ENCODE peak calls at places on chromosomes 12 and 14, in nine cellular contexts. Y is thoracic aorta, W is PC-3, D is spleen, U is kidney, G is ascending aorta, B is body of pancreas, M is GM23248, I is fibroblast of lung. N is an unnamed sample.
A peak's percentile ranks its signal among the peaks of the same experiment; 100 is the strongest.

GRCh38 chr14:90797451-90797850 is 18.8 kb downstream of the TTC7B start:
- DNase-seq in B (no peak), U (no peak), W (no peak), D (no peak), Y (no peak), M (no peak), G (no peak), I (no peak), N (no peak)

GRCh38 chr12:128644664-128645296 is 179.0 kb downstream of the SLC15A4 start:
- DNase-seq in B (peak; percentile 41), W (peak; percentile 45), G (no peak), Y (no peak), M (no peak), I (no peak), U (no peak), D (no peak), N (no peak)

GRCh38 chr12:25436206-25436912 is 116.7 kb downstream of the LMNTD1 start:
- DNase-seq in D (no peak), M (peak; percentile 88), G (no peak), B (peak; percentile 38), Y (no peak), U (no peak), I (peak; percentile 72), W (peak; percentile 84), N (peak; percentile 48)

GRCh38 chr14:63573579-63573978 is 30.4 kb upstream of the PPP2R5E start:
- DNase-seq in G (no peak), Y (no peak), D (no peak), I (peak; percentile 59), U (no peak), W (peak; percentile 11), M (peak; percentile 23), B (no peak), N (no peak)

GRCh38 chr14:81437226-81437625 is 37.1 kb upstream of the STON2 start:
- DNase-seq in M (no peak), G (no peak), U (no peak), D (no peak), Y (no peak), I (no peak), B (no peak), W (no peak), N (no peak)

GRCh38 chr14:91158091-91158790 is 44.4 kb downstream of the DGLUCY start:
- DNase-seq in B (peak; percentile 77), I (no peak), D (no peak), G (no peak), W (no peak), Y (no peak), M (no peak), U (peak; percentile 2), N (no peak)

GRCh38 chr12:93061414-93062099 is 132.5 kb upstream of the EEA1 start:
- DNase-seq in W (no peak), B (no peak), M (peak; percentile 9), G (peak; percentile 63), I (no peak), D (no peak), Y (peak; percentile 6), U (no peak), N (peak; percentile 91)

GRCh38 chr12:109981311-109981710 is 14.9 kb downstream of the GIT2 start:
- DNase-seq in B (no peak), M (no peak), Y (no peak), U (no peak), W (no peak), I (no peak), G (no peak), D (no peak), N (no peak)

GRCh38 chr14:95078841-95079240 is 78.5 kb downstream of the DICER1 start:
- DNase-seq in W (no peak), M (no peak), I (no peak), B (no peak), D (no peak), G (no peak), U (no peak), Y (no peak), N (no peak)

GRCh38 chr12:6701078-6701768 is 608 bp upstream of the PIANP start:
- DNase-seq in U (no peak), I (no peak), W (no peak), G (no peak), M (no peak), Y (no peak), B (no peak), D (peak; percentile 38), N (no peak)

GRCh38 chr14:89493406-89493805 is 76.4 kb upstream of the FOXN3 start:
- DNase-seq in W (no peak), M (no peak), I (no peak), Y (no peak), G (no peak), D (no peak), B (no peak), U (no peak), N (no peak)

GRCh38 chr14:97129639-97130038 is 332.5 kb downstream of the VRK1 start:
- DNase-seq in W (no peak), B (no peak), M (no peak), D (no peak), G (no peak), U (no peak), I (no peak), Y (no peak), N (no peak)

GRCh38 chr12:100574262-100575074 is 984 bp downstream of the GAS2L3 start:
- DNase-seq in W (peak; percentile 35), U (no peak), G (no peak), B (no peak), Y (no peak), I (peak; percentile 48), M (peak; percentile 51), D (no peak), N (peak; percentile 27)

GRCh38 chr12:12704593-12705230 is 8.7 kb upstream of the GPR19 start:
- DNase-seq in Y (no peak), G (peak; percentile 80), W (peak; percentile 89), M (peak; percentile 97), D (no peak), I (peak; percentile 92), B (peak; percentile 79), U (no peak), N (peak; percentile 22)

GRCh38 chr14:72064501-72064900 is 132.3 kb downstream of the RGS6 start:
- DNase-seq in G (no peak), D (no peak), B (no peak), M (no peak), I (no peak), W (no peak), Y (no peak), U (no peak), N (no peak)

GRCh38 chr12:111720457-111720856 is 34.6 kb downstream of the ACAD10 start:
- DNase-seq in D (no peak), M (no peak), B (no peak), Y (no peak), W (no peak), U (no peak), G (no peak), I (no peak), N (no peak)

GRCh38 chr12:22481557-22482104 is 62.7 kb downstream of the C2CD5 start:
- DNase-seq in W (no peak), U (no peak), Y (no peak), I (no peak), B (no peak), G (no peak), D (no peak), M (no peak), N (no peak)

GRCh38 chr14:65080954-65081747 is 21.2 kb downstream of the MAX start:
- DNase-seq in M (no peak), B (no peak), D (no peak), U (no peak), W (no peak), Y (no peak), I (no peak), G (no peak), N (no peak)
- H3K4me1 ChIP-seq in M (peaks cover 8% of the 10 kb centered on the region), B (peaks cover 13% of the 10 kb centered on the region), D (peaks cover 63% of the 10 kb centered on the region), U (peaks cover 15% of the 10 kb centered on the region), W (no peaks in the 10 kb centered on the region), Y (peaks cover 13% of the 10 kb centered on the region), I (peaks cover 2% of the 10 kb centered on the region), G (peaks cover 5% of the 10 kb centered on the region), N (peaks cover 19% of the 10 kb centered on the region)

GRCh38 chr12:3748620-3749019 is 4.3 kb downstream of the CRACR2A start:
- DNase-seq in U (no peak), Y (no peak), G (no peak), W (no peak), D (no peak), M (no peak), B (no peak), I (no peak), N (no peak)

GRCh38 chr12:3752096-3752709 is 706 bp downstream of the CRACR2A start:
- DNase-seq in Y (no peak), G (no peak), U (peak; percentile 74), M (peak; percentile 46), D (peak; percentile 93), B (peak; percentile 49), W (no peak), I (peak; percentile 11), N (peak; percentile 68)

GRCh38 chr12:3752741-3753486 is at the start of gene CRACR2A:
- DNase-seq in D (peak; percentile 98), U (peak; percentile 90), M (peak; percentile 83), Y (no peak), B (peak; percentile 68), W (no peak), I (peak; percentile 68), G (peak; percentile 68), N (peak; percentile 89)

GRCh38 chr12:3751151-3752095 is 1.5 kb downstream of the CRACR2A start:
- DNase-seq in B (no peak), M (no peak), U (no peak), I (no peak), G (no peak), W (no peak), D (peak; percentile 78), Y (no peak), N (no peak)

GRCh38 chr12:3750616-3751015 is 2.3 kb downstream of the CRACR2A start:
- DNase-seq in U (no peak), W (no peak), B (no peak), M (no peak), Y (no peak), G (no peak), I (no peak), D (no peak), N (no peak)
- H3K27ac ChIP-seq in U (no peak overlapping the region), W (no peak overlapping the region), B (no peak overlapping the region), M (no peak overlapping the region), Y (no peak overlapping the region), G (no peak overlapping the region), I (no peak overlapping the region), D (no peak overlapping the region), N (no peak overlapping the region)

DNA sequence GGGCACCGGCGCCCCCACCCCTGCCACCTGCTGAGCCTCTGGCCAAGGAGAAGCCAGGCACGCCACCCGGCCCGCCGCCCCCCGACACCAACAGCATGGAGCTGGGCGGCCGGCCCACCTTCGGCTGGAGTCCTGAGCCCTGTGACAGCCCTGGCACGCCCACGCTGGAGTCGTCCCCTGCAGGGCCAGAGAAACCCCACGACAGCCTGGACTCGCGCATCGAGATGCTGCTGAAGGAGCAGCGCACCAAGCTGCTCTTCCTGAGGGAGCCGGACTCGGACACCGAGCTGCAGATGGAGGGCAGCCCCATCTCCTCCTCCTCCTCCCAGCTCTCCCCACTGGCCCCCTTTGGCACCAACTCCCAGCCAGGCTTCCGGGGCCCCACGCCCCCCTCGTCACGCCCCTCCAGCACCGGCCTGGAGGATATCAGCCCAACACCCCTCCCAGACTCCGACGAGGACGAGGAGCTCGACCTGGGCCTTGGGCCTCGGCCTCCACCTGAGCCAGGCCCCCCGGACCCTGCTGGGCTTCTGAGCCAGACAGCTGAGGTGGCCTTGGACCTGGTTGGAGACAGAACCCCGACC is 6.5 kb downstream of the SETD1B start:
- DNase-seq in U (peak; percentile 80), G (peak; percentile 65), Y (no peak), W (no peak), D (peak; percentile 79), I (no peak), B (no peak), M (no peak), N (peak; percentile 52)
- H3K4me1 ChIP-seq in U (peaks cover 17% of the 10 kb centered on the region), G (peaks cover 51% of the 10 kb centered on the region), Y (peaks cover 37% of the 10 kb centered on the region), W (peaks cover 35% of the 10 kb centered on the region), D (peaks cover 65% of the 10 kb centered on the region), I (peaks cover 14% of the 10 kb centered on the region), B (peaks cover 67% of the 10 kb centered on the region), M (peaks cover 24% of the 10 kb centered on the region), N (peaks cover 18% of the 10 kb centered on the region)

GRCh38 chr14:92400579-92401444 is 77.8 kb downstream of the SLC24A4 start:
- DNase-seq in M (no peak), D (no peak), I (no peak), W (no peak), U (no peak), B (no peak), G (no peak), Y (no peak), N (no peak)
- H3K27ac ChIP-seq in M (no peak overlapping the region), D (no peak overlapping the region), I (no peak overlapping the region), W (no peak overlapping the region), U (no peak overlapping the region), B (no peak overlapping the region), G (no peak overlapping the region), Y (no peak overlapping the region), N (peak overlapping the region; percentile 16)